ENCODE peak calls at places on chromosomes 2 and 18, in four cellular contexts. One of them, this sample, is unnamed.

GRCh38 chr2:121019073-121019472 is 265.9 kb downstream of the TFCP2L1 start:
- DNase-seq in A549: no peak
- DNase-seq in HepG2: no peak
- DNase-seq in body of pancreas: no peak
- DNase-seq in this sample: no peak

GRCh38 chr2:226121339-226121738 is 678.3 kb downstream of the IRS1 start:
- DNase-seq in A549: no peak
- DNase-seq in HepG2: no peak
- DNase-seq in body of pancreas: no peak
- DNase-seq in this sample: no peak

GRCh38 chr18:42636309-42636708 is 479.2 kb downstream of the RIT2 start:
- DNase-seq in A549: no peak
- DNase-seq in HepG2: no peak
- DNase-seq in body of pancreas: peak
- DNase-seq in this sample: no peak

GRCh38 chr18:36284671-36285295 is 12.7 kb upstream of the FHOD3 start:
- DNase-seq in A549: peak
- DNase-seq in HepG2: peak
- DNase-seq in body of pancreas: peak
- DNase-seq in this sample: no peak

GRCh38 chr2:109275120-109276040 is 146.4 kb downstream of the SH3RF3 start:
- DNase-seq in A549: no peak
- DNase-seq in HepG2: no peak
- DNase-seq in body of pancreas: no peak
- DNase-seq in this sample: no peak

GRCh38 chr2:28624436-28624797 is 127.2 kb upstream of the PPP1CB start:
- DNase-seq in A549: no peak
- DNase-seq in HepG2: no peak
- DNase-seq in body of pancreas: no peak
- DNase-seq in this sample: no peak

GRCh38 chr2:26579025-26579722 is 62.0 kb downstream of the CIB4 start:
- DNase-seq in A549: no peak
- DNase-seq in HepG2: no peak
- DNase-seq in body of pancreas: no peak
- DNase-seq in this sample: no peak

GRCh38 chr2:197258580-197258979 is 52.0 kb downstream of the ANKRD44 start:
- DNase-seq in A549: no peak
- DNase-seq in HepG2: no peak
- DNase-seq in body of pancreas: no peak
- DNase-seq in this sample: no peak

GRCh38 chr18:48818329-48819254 is 132.2 kb downstream of the SMAD7 start:
- DNase-seq in A549: no peak
- DNase-seq in HepG2: no peak
- DNase-seq in body of pancreas: peak
- DNase-seq in this sample: no peak

GRCh38 chr2:120570001-120570400 is 165.7 kb upstream of the GLI2 start:
- DNase-seq in A549: no peak
- DNase-seq in HepG2: no peak
- DNase-seq in body of pancreas: no peak
- DNase-seq in this sample: no peak

GRCh38 chr2:134290363-134290762 is 36.5 kb downstream of the MGAT5 start:
- DNase-seq in A549: no peak
- DNase-seq in HepG2: no peak
- DNase-seq in body of pancreas: no peak
- DNase-seq in this sample: no peak

GRCh38 chr2:18045230-18045629 is 166.8 kb downstream of the KCNS3 start:
- DNase-seq in A549: no peak
- DNase-seq in HepG2: no peak
- DNase-seq in body of pancreas: no peak
- DNase-seq in this sample: no peak

GRCh38 chr2:216090369-216090786 is 8.7 kb downstream of the TMEM169 start:
- DNase-seq in A549: no peak
- DNase-seq in HepG2: no peak
- DNase-seq in body of pancreas: no peak
- DNase-seq in this sample: no peak

GRCh38 chr2:9789371-9789770 is 53.9 kb upstream of the TAF1B start:
- DNase-seq in A549: no peak
- DNase-seq in HepG2: no peak
- DNase-seq in body of pancreas: no peak
- DNase-seq in this sample: no peak

GRCh38 chr2:236690726-236691125 is 121.1 kb downstream of the ACKR3 start:
- DNase-seq in A549: no peak
- DNase-seq in HepG2: no peak
- DNase-seq in body of pancreas: no peak
- DNase-seq in this sample: no peak

GRCh38 chr2:60891175-60891574 is 9.8 kb downstream of the REL start:
- DNase-seq in A549: no peak
- DNase-seq in HepG2: no peak
- DNase-seq in body of pancreas: no peak
- DNase-seq in this sample: no peak

GRCh38 chr2:158781562-158781961 is 13.6 kb upstream of the DAPL1 start:
- DNase-seq in A549: no peak
- DNase-seq in HepG2: no peak
- DNase-seq in body of pancreas: no peak
- DNase-seq in this sample: no peak

GRCh38 chr2:85772019-85772745 is 18.4 kb downstream of the ATOH8 start:
- DNase-seq in A549: peak
- DNase-seq in HepG2: peak
- DNase-seq in body of pancreas: peak
- DNase-seq in this sample: peak
- TF ChIP-seq POLR2A in A549: no peak
- TF ChIP-seq POLR2A in HepG2: no peak
- TF ChIP-seq POLR2A in body of pancreas: peak
- TF ChIP-seq POLR2A in this sample: no peak

GRCh38 chr2:142190805-142191204 is 60.0 kb upstream of the LRP1B start:
- DNase-seq in A549: no peak
- DNase-seq in HepG2: no peak
- DNase-seq in body of pancreas: no peak
- DNase-seq in this sample: no peak
- H3K27ac ChIP-seq in A549: no peak
- H3K27ac ChIP-seq in HepG2: no peak
- H3K27ac ChIP-seq in body of pancreas: no peak
- H3K27ac ChIP-seq in this sample: no peak

DNA sequence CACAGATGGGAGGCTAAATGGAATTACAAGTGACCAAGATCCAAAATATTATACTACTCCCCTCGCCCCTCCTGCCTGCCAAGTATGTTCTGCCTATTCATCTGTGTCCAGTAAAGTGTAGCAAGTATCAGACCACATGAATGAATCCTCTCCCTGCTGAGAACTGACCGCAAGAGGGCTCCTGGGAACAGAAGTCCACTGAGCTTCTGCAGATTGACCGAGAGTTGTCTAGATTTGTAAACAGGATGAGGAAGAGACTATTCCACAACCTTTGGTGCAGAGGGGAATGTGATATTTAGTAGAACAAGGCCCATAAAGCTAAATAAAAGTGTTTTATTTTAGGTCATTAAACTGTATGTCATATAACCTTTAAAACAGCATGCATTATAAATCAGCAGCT is 376.9 kb downstream of the DCC start:
- DNase-seq in A549: peak
- DNase-seq in HepG2: peak
- DNase-seq in body of pancreas: peak
- DNase-seq in this sample: no peak
- TF ChIP-seq CTCF in A549: peak
- TF ChIP-seq CTCF in HepG2: peak
- TF ChIP-seq CTCF in body of pancreas: peak
- TF ChIP-seq CTCF in this sample: no peak

GRCh38 chr2:43224131-43224570 is 2.3 kb downstream of the ZFP36L2 start:
- DNase-seq in A549: no peak
- DNase-seq in HepG2: peak
- DNase-seq in body of pancreas: peak
- DNase-seq in this sample: peak
- TF ChIP-seq POLR2A in A549: no peak
- TF ChIP-seq POLR2A in HepG2: no peak
- TF ChIP-seq POLR2A in body of pancreas: peak
- TF ChIP-seq POLR2A in this sample: no peak

GRCh38 chr2:174965992-174966789 is 39.0 kb downstream of the CHN1 start:
- DNase-seq in A549: no peak
- DNase-seq in HepG2: no peak
- DNase-seq in body of pancreas: no peak
- DNase-seq in this sample: no peak
- H3K27ac ChIP-seq in A549: peak
- H3K27ac ChIP-seq in HepG2: no peak
- H3K27ac ChIP-seq in body of pancreas: no peak
- H3K27ac ChIP-seq in this sample: peak

DNA sequence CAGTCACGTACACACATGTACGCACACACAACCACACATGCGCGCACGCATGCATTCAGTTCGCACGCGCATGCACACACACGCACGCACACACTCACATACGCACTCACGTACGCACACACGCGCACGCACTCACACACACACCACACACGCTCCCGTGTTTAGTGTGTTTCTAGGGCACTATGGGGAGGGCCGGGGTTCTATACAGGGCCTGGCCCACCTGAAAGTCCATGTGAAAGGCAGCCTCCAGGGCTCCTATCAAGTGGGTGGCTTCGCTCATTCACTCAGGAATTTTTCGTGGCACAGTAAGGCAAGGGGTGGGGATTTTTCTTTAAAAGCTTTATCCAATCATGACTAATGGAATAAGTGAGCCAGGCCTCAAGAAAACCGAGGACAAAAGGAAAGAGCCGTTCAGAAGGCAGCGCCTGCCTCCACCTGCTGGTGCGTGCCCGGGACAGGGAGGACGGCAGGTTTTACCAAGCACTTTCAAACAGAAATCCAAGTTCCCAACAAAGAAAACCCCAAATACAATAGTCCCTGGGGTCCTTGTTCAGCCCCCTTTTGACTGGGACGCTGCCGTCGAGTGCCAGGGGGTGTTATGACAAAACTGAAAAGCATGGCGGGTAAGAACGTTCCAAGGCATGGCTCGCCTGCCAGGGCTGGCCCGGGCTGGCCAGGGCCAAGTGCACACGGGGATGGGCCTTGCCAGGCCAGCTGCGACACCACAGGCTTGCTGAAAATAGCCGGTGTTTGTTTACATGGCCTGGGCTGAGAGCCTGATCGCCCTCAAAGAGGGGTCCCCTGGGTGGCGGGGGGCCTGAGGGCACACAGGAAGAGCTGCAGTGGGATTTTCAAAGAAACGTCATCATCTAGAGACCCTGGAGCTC is 110.0 kb downstream of the HDAC4 start:
- DNase-seq in A549: no peak
- DNase-seq in HepG2: no peak
- DNase-seq in body of pancreas: no peak
- DNase-seq in this sample: peak
- TF ChIP-seq CTCF in A549: no peak
- TF ChIP-seq CTCF in HepG2: no peak
- TF ChIP-seq CTCF in body of pancreas: no peak
- TF ChIP-seq CTCF in this sample: no peak

DNA sequence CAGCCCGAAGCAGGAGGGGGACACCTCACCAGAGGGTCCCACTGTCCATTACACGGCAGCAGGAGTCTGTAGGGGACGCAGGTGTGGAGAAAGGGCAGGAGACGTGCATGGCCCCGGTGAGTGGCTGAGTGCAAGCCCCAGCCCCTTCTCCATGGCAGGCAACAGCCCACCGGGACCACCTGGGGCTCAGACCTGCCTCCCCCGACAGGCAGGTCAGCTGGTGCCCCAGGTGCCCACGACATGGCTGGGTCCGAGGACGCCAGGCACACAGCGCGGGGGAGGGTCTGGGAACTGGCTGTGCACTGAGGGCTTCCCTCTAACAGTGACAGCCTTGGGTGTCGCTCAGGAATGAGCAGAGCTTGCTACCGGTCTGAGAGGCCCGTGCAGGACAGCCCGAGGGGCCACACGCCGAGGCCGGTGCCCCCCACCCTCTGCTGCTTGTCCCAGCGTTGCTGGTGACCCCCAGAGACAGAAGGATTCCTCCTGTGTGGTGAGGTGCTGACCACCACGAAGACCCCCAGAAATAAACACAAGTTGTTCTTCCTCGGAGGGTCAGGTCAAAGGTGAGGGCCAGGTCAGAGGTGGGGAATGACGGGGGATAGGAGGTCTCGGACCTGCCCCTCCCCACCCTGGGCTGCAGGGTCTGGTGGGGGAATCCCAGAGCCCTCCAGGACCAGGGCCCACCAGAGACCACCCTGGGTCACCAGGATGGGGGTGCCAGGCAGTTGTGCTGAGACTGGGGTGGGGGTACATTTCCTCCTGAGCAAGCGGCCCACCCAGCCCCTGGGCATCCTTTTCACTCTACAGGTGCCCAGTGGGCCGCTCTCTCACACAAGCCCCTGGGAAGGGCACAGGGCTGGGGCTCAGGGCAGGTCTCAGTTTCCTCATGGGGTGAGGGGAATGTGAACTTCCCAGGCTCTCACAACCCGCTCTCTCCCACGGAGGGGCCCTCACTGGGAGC is 50.6 kb downstream of the SLC66A2 start:
- DNase-seq in A549: no peak
- DNase-seq in HepG2: no peak
- DNase-seq in body of pancreas: no peak
- DNase-seq in this sample: no peak
- TF ChIP-seq POLR2A in A549: no peak
- TF ChIP-seq POLR2A in HepG2: no peak
- TF ChIP-seq POLR2A in body of pancreas: no peak
- TF ChIP-seq POLR2A in this sample: no peak